ENCODE peak calls at places on chromosome 6, in ten cellular contexts. R is HCT116; K is H9; B is CD8-positive, alpha-beta T cell; P is HepG2; A is osteoblast; G is esophagus muscularis mucosa; Y is A549; J is cardiac muscle cell; Z is Peyer's patch. F is an unnamed sample.

GRCh38 chr6:35663001-35663400 is 25.7 kb downstream of the FKBP5 start:
- DNase-seq in B (no peak), R (no peak), K (no peak), Z (no peak), J (peak; percentile 11), G (no peak), Y (no peak), A (peak; percentile 13), P (no peak), F (no peak)

GRCh38 chr6:12536416-12536815 is 180.2 kb upstream of the PHACTR1 start:
- DNase-seq in J (no peak), B (no peak), R (no peak), K (no peak), A (no peak), P (no peak), Z (no peak), Y (no peak), G (no peak), F (no peak)

GRCh38 chr6:137155830-137156229 is 17.6 kb downstream of the IL22RA2 start:
- DNase-seq in G (no peak), J (no peak), B (peak; percentile 23), A (no peak), P (no peak), Z (no peak), K (no peak), Y (no peak), R (no peak), F (no peak)

GRCh38 chr6:122838060-122838780 is 49.2 kb downstream of the SMPDL3A start:
- DNase-seq in A (no peak), P (peak; percentile 18), Z (no peak), R (no peak), J (peak; percentile 22), B (no peak), G (no peak), Y (peak; percentile 7), K (no peak), F (no peak)

GRCh38 chr6:81761197-81761596 is 8.7 kb upstream of the TENT5A start:
- DNase-seq in P (no peak), B (no peak), A (no peak), K (no peak), R (no peak), G (no peak), J (no peak), Y (no peak), Z (no peak), F (no peak)

GRCh38 chr6:87436435-87436834 is 28.7 kb downstream of the CFAP206 start:
- DNase-seq in B (peak; percentile 47), P (peak; percentile 55), Z (no peak), R (peak; percentile 8), Y (peak; percentile 37), J (peak; percentile 86), A (peak; percentile 61), G (no peak), K (peak; percentile 77), F (no peak)

GRCh38 chr6:134447883-134448387 is 130.0 kb upstream of the SGK1 start:
- DNase-seq in P (no peak), G (no peak), K (no peak), Y (no peak), J (no peak), R (no peak), B (no peak), A (peak; percentile 83), Z (no peak), F (no peak)

GRCh38 chr6:26328265-26328844 is 36.6 kb upstream of the BTN3A2 start:
- DNase-seq in Y (peak; percentile 73), P (no peak), A (no peak), B (no peak), G (no peak), J (no peak), K (no peak), R (no peak), Z (no peak), F (no peak)

GRCh38 chr6:42140051-42140450 is 2.4 kb downstream of the C6orf132 start:
- DNase-seq in B (no peak), K (no peak), Y (peak; percentile 69), Z (peak; percentile 31), R (no peak), A (peak; percentile 97), J (no peak), P (no peak), G (no peak), F (no peak)

GRCh38 chr6:42140756-42141602 is 1.4 kb downstream of the C6orf132 start:
- DNase-seq in K (no peak), Z (no peak), R (no peak), P (no peak), A (peak; percentile 59), J (no peak), B (no peak), G (no peak), Y (no peak), F (no peak)

GRCh38 chr6:42141603-42142117 is 760 bp downstream of the C6orf132 start:
- DNase-seq in K (no peak), P (no peak), B (no peak), Y (no peak), J (no peak), G (no peak), A (peak; percentile 54), R (no peak), Z (no peak), F (no peak)

GRCh38 chr6:42138630-42139619 is 3.5 kb downstream of the C6orf132 start:
- DNase-seq in G (no peak), P (peak; percentile 77), Y (peak; percentile 25), R (no peak), B (no peak), A (no peak), Z (no peak), J (no peak), K (peak; percentile 41), F (no peak)

GRCh38 chr6:42142118-42142835 is at the start of gene C6orf132:
- DNase-seq in Z (no peak), G (no peak), J (peak; percentile 70), R (no peak), A (peak; percentile 90), K (peak; percentile 82), Y (no peak), P (peak; percentile 43), B (no peak), F (no peak)
- TF ChIP-seq CTCF in Z (peak; percentile 27), G (no peak), J (no peak), R (no peak), A (no peak), K (no peak), Y (no peak), P (no peak), B (no peak), F (no peak)

DNA sequence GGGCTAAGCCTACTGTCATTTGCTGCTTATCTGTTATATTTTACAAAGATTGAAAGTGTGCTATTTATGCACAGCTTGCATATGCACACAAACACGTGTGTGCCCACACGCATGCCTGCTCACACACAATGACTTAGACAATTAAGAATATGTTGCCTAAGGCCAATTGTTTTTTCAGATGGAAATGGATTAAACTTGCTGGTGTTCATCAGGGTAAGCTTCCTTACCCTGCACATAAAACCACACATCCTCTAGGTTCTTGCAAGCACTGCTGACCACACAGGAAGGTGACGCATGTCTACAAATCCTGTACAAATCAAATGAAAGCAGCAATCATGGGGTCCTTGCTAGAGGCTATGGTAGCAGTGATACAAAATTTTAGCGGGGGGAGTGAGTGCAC is 58.4 kb downstream of the GJA10 start:
- DNase-seq in G (no peak), Y (no peak), R (no peak), Z (peak; percentile 79), A (no peak), B (peak; percentile 65), J (no peak), K (no peak), P (no peak), F (no peak)
- H3K27ac ChIP-seq in G (no peak overlapping the region), Y (no peak overlapping the region), R (no peak overlapping the region), Z (no peak overlapping the region), A (no peak overlapping the region), B (peak overlapping the region; percentile 47), J (no peak overlapping the region), K (no peak overlapping the region), P (no peak overlapping the region), F (no peak overlapping the region)

DNA sequence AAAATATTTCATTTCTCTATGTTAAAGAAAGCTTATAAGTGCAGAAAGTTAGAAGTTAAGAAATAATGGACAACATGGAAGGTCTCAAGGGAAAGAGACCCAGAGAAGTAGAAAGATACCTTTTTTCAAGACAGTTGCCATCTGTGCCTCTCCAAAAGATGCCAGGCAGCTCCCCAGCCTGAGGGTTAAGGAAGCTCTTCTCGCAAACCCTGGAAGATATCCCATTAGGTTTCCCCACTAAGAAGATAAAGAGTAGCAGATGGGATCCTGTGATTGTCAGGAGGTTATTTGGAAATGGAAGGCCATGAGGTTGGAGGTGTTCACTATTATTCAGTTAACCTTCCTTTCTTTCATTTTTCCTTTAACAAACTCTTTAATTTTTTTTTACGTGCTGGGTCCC is 110.1 kb upstream of the SIM1 start:
- DNase-seq in R (no peak), A (no peak), G (no peak), K (no peak), P (no peak), Z (no peak), B (no peak), J (no peak), Y (no peak), F (no peak)
- TF ChIP-seq CTCF in R (no peak), A (no peak), G (no peak), K (no peak), P (no peak), Z (no peak), B (no peak), J (no peak), Y (no peak), F (no peak)

DNA sequence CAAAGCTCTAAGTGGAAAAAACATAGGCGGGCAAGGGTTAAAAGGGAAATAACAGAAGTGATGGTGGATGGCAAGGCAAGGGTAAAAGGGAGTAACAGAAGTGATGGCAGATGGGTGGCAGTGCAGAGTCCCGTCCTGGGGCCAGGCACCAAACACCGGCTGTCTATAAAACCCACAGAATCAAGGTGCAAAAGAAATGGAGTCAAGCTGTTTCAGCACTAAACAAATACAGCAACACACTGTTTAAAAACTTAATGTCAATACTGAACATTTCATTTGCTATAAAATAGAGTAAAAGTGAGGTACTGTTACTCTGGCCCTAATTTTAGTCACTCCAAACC is 87.6 kb downstream of the MAN1A1 start:
- DNase-seq in Z (no peak), P (peak; percentile 72), A (no peak), G (no peak), B (no peak), R (no peak), J (no peak), K (no peak), Y (no peak), F (no peak)
- H3K27ac ChIP-seq in Z (no peak overlapping the region), P (peak overlapping the region; percentile 80), A (no peak overlapping the region), G (no peak overlapping the region), B (no peak overlapping the region), R (peak overlapping the region; percentile 85), J (no peak overlapping the region), K (no peak overlapping the region), Y (no peak overlapping the region), F (no peak overlapping the region)

DNA sequence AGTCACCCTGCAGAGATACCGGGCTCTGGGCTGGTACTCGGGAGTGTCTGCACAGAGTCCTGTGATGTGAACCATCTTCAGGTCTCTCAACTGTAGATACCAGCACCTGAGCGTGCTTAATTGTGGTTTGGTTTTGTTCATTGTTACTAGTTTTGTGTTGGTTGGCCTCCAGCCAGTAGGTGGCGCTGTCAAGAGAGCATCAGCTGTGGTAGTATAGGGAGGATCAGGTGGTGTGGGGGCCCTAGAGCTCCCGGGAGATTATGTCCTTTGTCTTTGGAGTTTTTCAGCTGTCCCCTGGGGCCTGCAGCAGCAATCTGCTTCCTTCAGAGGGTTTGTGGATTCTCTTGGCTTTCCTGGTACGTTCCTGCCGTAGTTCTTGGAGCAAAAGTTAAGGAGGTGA is 67.9 kb downstream of the CDYL start:
- DNase-seq in R (no peak), A (no peak), B (no peak), G (no peak), K (peak; percentile 61), Z (no peak), J (no peak), P (no peak), Y (no peak), F (no peak)
- TF ChIP-seq CTCF in R (peak; percentile 44), A (peak; percentile 9), B (no peak), G (no peak), K (peak; percentile 81), Z (no peak), J (peak; percentile 22), P (peak; percentile 59), Y (peak; percentile 12), F (no peak)

F was measured in coronary artery.